ENCODE peak calls at places on chromosome 21, in six cellular contexts. P, R, M, X, T and E are unnamed samples.

GRCh38 chr21:42319368-42319767 is 4.2 kb upstream of the TFF3 start:
- DNase-seq in P (no peak), R (no peak), M (no peak), X (no peak), T (no peak), E (no peak)

GRCh38 chr21:42621166-42621827 is 32.1 kb upstream of the PDE9A start:
- DNase-seq in P (no peak), R (no peak), M (peak), X (no peak), T (peak), E (no peak)

GRCh38 chr21:44773291-44773932 is 28.2 kb downstream of the UBE2G2 start:
- DNase-seq in P (no peak), R (no peak), M (no peak), X (peak), T (no peak), E (no peak)

GRCh38 chr21:42640486-42640885 is 12.9 kb upstream of the PDE9A start:
- DNase-seq in P (no peak), R (no peak), M (no peak), X (no peak), T (peak), E (no peak)

GRCh38 chr21:41973861-41974751 is 20.3 kb upstream of the C2CD2 start:
- DNase-seq in P (peak), R (no peak), M (peak), X (no peak), T (no peak), E (no peak)

GRCh38 chr21:44448651-44449131 is 6.6 kb upstream of the LRRC3 start:
- DNase-seq in P (no peak), R (peak), M (no peak), X (no peak), T (no peak), E (no peak)

GRCh38 chr21:42187976-42188653 is 30.8 kb upstream of the ABCG1 start:
- DNase-seq in P (no peak), R (no peak), M (no peak), X (peak), T (peak), E (no peak)

GRCh38 chr21:41260428-41260827 is 56.2 kb upstream of the FAM3B start:
- DNase-seq in P (no peak), R (no peak), M (no peak), X (no peak), T (no peak), E (no peak)

GRCh38 chr21:32626633-32627196 is 14.5 kb upstream of the CFAP298 start:
- DNase-seq in P (peak), R (no peak), M (peak), X (peak), T (peak), E (peak)

GRCh38 chr21:22904385-22904784 is 1906.2 kb downstream of the NCAM2 start:
- DNase-seq in P (no peak), R (no peak), M (no peak), X (no peak), T (no peak), E (no peak)

GRCh38 chr21:46066843-46067331 is 31.0 kb upstream of the COL6A2 start:
- DNase-seq in P (peak), R (no peak), M (peak), X (peak), T (peak), E (no peak)

GRCh38 chr21:45296638-45297037 is 8.9 kb upstream of the POFUT2 start:
- DNase-seq in P (no peak), R (no peak), M (no peak), X (no peak), T (no peak), E (no peak)

GRCh38 chr21:45558044-45558721 is 15.9 kb upstream of the SLC19A1 start:
- DNase-seq in P (no peak), R (no peak), M (no peak), X (no peak), T (no peak), E (no peak)

GRCh38 chr21:14900611-14901010 is 164.2 kb downstream of the NRIP1 start:
- DNase-seq in P (peak), R (no peak), M (peak), X (peak), T (no peak), E (peak)

GRCh38 chr21:41992576-41992975 is 17.6 kb downstream of the ZBTB21 start:
- DNase-seq in P (no peak), R (no peak), M (no peak), X (no peak), T (no peak), E (no peak)

GRCh38 chr21:35254006-35254751 is 205.1 kb upstream of the RUNX1 start:
- DNase-seq in P (peak), R (no peak), M (peak), X (peak), T (peak), E (peak)

GRCh38 chr21:42781150-42781980 is 98.0 kb downstream of the WDR4 start:
- DNase-seq in P (no peak), R (peak), M (peak), X (no peak), T (no peak), E (no peak)

GRCh38 chr21:41231060-41231459 is 63.1 kb downstream of the BACE2 start:
- DNase-seq in P (no peak), R (no peak), M (no peak), X (no peak), T (no peak), E (no peak)

GRCh38 chr21:41966341-41966833 is 12.6 kb upstream of the C2CD2 start:
- DNase-seq in P (peak), R (no peak), M (no peak), X (no peak), T (no peak), E (peak)

GRCh38 chr21:23026878-23027277 is 2028.7 kb downstream of the NCAM2 start:
- DNase-seq in P (no peak), R (no peak), M (no peak), X (no peak), T (no peak), E (no peak)

GRCh38 chr21:42079939-42080787 is 9.0 kb downstream of the UMODL1 start:
- DNase-seq in P (peak), R (no peak), M (no peak), X (peak), T (peak), E (no peak)

GRCh38 chr21:42565206-42565810 is 51.7 kb downstream of the SLC37A1 start:
- DNase-seq in P (no peak), R (no peak), M (no peak), X (no peak), T (no peak), E (no peak)

GRCh38 chr21:34840693-34841092 is 171.9 kb downstream of the CLIC6 start:
- DNase-seq in P (no peak), R (no peak), M (no peak), X (no peak), T (no peak), E (no peak)

GRCh38 chr21:45277101-45278045 is 10.3 kb downstream of the POFUT2 start:
- DNase-seq in P (no peak), R (no peak), M (no peak), X (no peak), T (no peak), E (no peak)

GRCh38 chr21:44084496-44085241 is 22.5 kb upstream of the PWP2 start:
- DNase-seq in P (no peak), R (no peak), M (peak), X (no peak), T (no peak), E (no peak)

GRCh38 chr21:41631564-41632461 is 123.9 kb upstream of the TMPRSS2 start:
- DNase-seq in P (no peak), R (no peak), M (no peak), X (peak), T (peak), E (no peak)

GRCh38 chr21:34037446-34037845 is 35.9 kb upstream of the MRPS6 start:
- DNase-seq in P (peak), R (no peak), M (peak), X (peak), T (peak), E (peak)

GRCh38 chr21:28317177-28317950 is 675.3 kb downstream of the LTN1 start:
- DNase-seq in P (no peak), R (no peak), M (no peak), X (no peak), T (no peak), E (no peak)

GRCh38 chr21:27422435-27422834 is 455.5 kb upstream of the ADAMTS5 start:
- DNase-seq in P (peak), R (no peak), M (no peak), X (peak), T (no peak), E (peak)

GRCh38 chr21:32383812-32384211 is 9.0 kb downstream of the URB1 start:
- DNase-seq in P (no peak), R (no peak), M (no peak), X (no peak), T (no peak), E (no peak)

GRCh38 chr21:46141767-46142580 is 13.4 kb downstream of the FTCD start:
- DNase-seq in P (no peak), R (no peak), M (no peak), X (no peak), T (no peak), E (no peak)

GRCh38 chr21:42737969-42738590 is 84.7 kb downstream of the PDE9A start:
- DNase-seq in P (no peak), R (no peak), M (peak), X (no peak), T (peak), E (no peak)

GRCh38 chr21:34354836-34355235 is 9.0 kb upstream of the KCNE2 start:
- DNase-seq in P (no peak), R (no peak), M (no peak), X (no peak), T (no peak), E (no peak)

GRCh38 chr21:42991992-42992740 is 17.8 kb downstream of the PKNOX1 start:
- DNase-seq in P (peak), R (peak), M (peak), X (peak), T (peak), E (peak)

GRCh38 chr21:34074283-34075098 is 1.1 kb downstream of the MRPS6 start:
- DNase-seq in P (no peak), R (peak), M (no peak), X (no peak), T (no peak), E (no peak)

GRCh38 chr21:39137248-39138186 is 45.7 kb downstream of the PSMG1 start:
- DNase-seq in P (peak), R (no peak), M (peak), X (peak), T (peak), E (peak)
- TF ChIP-seq CTCF in P (peak), R (no peak), M (peak), X (no peak), T (no peak), E (peak)

DNA sequence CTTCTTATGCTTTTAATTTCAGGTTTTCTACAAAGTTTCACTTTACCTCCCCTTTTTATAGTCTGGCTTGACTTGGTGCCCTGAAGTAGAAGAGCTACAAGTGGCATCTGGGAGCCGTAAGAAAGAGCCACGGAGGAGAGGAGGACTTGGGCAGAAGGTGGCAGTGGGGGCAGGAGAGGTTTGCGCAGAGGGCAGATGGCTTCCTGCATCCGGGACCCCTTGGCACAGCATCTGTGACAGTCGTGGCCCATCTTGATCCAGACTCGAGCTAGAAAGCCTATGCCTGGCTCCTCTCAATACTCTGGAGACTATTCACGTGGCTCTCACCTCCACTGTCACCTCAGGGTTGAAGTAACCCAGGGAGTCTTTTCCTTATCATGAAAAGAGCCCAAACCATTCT is 169.1 kb downstream of the DYRK1A start:
- DNase-seq in P (no peak), R (no peak), M (no peak), X (no peak), T (no peak), E (no peak)
- TF ChIP-seq CTCF in P (no peak), R (no peak), M (no peak), X (no peak), T (no peak), E (no peak)

DNA sequence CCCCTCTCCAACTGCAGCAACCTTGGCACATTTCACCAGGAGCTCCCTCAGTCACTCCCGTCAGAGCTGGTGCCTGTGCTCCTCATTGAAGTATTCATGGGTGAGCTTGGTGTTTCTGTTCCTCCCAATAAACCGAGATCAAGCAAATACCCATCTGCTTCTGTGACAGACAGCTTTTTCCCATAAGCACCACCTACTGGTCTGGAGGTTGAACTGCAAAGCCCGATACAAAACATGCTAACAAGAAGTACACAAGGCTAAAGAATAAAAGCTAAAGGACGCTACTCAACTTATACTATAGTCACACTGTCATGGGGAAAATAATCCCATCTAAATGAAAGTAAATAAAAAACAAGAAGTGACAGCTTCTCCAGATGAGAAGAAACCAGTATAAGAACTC is 111.9 kb upstream of the C21orf91 start:
- DNase-seq in P (no peak), R (no peak), M (no peak), X (no peak), T (no peak), E (no peak)
- TF ChIP-seq CTCF in P (no peak), R (peak), M (no peak), X (peak), T (peak), E (peak)

GRCh38 chr21:25897383-25897782 is 162.6 kb downstream of the GABPA start:
- DNase-seq in P (no peak), R (no peak), M (no peak), X (no peak), T (no peak), E (no peak)

GRCh38 chr21:25891596-25891995 is 156.8 kb downstream of the GABPA start:
- DNase-seq in P (no peak), R (no peak), M (no peak), X (no peak), T (no peak), E (no peak)

GRCh38 chr21:25896657-25897056 is 161.9 kb downstream of the GABPA start:
- DNase-seq in P (no peak), R (no peak), M (no peak), X (peak), T (no peak), E (no peak)

GRCh38 chr21:25898671-25899070 is 163.9 kb downstream of the GABPA start:
- DNase-seq in P (no peak), R (no peak), M (peak), X (no peak), T (peak), E (no peak)

DNA sequence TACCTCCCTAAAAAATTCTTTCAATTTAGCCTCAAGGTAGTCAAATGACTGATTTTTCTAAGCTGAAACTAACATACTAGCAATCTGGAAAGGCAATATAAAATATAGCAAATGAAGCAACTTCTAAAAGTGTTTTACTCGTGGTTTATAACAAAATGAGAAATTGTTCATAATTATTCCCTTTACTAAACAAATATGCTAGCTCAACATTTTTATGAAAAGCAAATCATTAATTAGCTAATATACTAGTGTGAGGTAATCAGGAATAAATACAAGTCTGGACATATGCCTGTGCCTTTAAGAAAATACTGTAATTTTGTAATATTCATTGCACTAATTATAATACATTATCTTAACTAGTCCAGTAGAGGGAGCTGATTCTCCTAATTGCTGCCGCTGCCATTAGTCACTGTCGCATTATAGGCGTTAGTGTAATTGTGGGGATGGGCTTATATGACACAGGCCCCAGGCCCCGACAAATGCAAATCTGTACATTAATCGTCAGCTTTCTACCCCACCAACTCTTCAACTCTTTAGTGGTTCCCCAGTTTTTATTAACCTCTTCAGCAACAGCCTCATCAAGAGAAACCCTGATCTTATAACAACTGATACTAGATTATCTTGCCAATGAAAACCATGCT is 160.9 kb downstream of the GABPA start:
- DNase-seq in P (peak), R (no peak), M (peak), X (peak), T (peak), E (peak)
- TF ChIP-seq CTCF in P (peak), R (peak), M (peak), X (peak), T (peak), E (peak)

DNA sequence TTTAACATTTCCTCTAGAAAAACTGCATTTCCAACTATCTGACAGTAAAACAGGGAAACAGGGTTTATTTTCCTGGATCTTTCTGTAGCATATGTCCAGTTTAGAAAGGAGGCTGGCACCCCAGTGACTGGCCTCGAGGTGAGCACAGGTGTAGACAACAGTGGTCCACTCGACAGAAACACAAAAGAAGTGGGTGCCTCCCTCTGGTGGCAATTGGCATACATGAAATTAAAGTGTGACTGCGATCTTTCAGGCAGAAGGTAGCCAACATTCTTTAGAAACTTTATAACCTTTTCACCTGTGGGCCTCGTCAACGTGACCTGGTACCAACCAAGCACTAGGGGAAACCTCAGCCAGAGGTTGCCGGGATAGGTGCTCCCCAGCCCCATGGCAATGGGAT is 44.0 kb downstream of the PCP4 start:
- DNase-seq in P (no peak), R (no peak), M (no peak), X (no peak), T (no peak), E (no peak)
- TF ChIP-seq CTCF in P (no peak), R (peak), M (no peak), X (no peak), T (no peak), E (peak)

DNA sequence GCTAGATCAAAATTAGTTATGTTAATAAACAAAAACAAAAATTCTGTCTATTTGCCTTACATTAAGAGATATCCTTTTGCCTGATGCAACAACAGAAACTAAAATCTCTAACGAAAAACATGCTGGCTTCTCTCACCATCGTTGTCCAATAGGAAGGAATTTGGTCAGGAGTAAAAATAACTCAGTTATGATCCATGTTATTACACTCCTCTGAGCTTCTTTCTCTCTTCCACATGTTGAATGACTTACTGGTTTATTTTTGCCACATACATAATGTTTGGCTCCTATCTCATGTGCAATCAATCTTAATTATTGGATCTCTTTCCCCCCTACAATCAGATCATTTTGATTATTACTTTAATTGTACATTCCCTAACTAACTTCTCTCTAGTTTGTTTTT is 688.4 kb downstream of the USP25 start:
- DNase-seq in P (no peak), R (no peak), M (peak), X (peak), T (peak), E (no peak)
- TF ChIP-seq CTCF in P (no peak), R (no peak), M (no peak), X (no peak), T (no peak), E (no peak)

GRCh38 chr21:31195334-31196015 is 148.6 kb downstream of the TIAM1 start:
- DNase-seq in P (no peak), R (no peak), M (no peak), X (no peak), T (no peak), E (no peak)

GRCh38 chr21:31201144-31201543 is 142.9 kb downstream of the TIAM1 start:
- DNase-seq in P (no peak), R (no peak), M (peak), X (no peak), T (peak), E (no peak)

GRCh38 chr21:31196724-31197123 is 147.3 kb downstream of the TIAM1 start:
- DNase-seq in P (no peak), R (no peak), M (no peak), X (no peak), T (no peak), E (no peak)

GRCh38 chr21:31201548-31201947 is 142.5 kb downstream of the TIAM1 start:
- DNase-seq in P (peak), R (no peak), M (peak), X (peak), T (peak), E (no peak)

GRCh38 chr21:31198575-31198974 is 145.5 kb downstream of the TIAM1 start:
- DNase-seq in P (peak), R (no peak), M (peak), X (peak), T (peak), E (peak)
- TF ChIP-seq CTCF in P (peak), R (peak), M (peak), X (peak), T (peak), E (peak)

GRCh38 chr21:18614327-18614726 is 210.7 kb upstream of the TMPRSS15 start:
- DNase-seq in P (no peak), R (no peak), M (no peak), X (no peak), T (no peak), E (no peak)

GRCh38 chr21:18622383-18622782 is 218.8 kb upstream of the TMPRSS15 start:
- DNase-seq in P (no peak), R (no peak), M (no peak), X (no peak), T (no peak), E (no peak)

GRCh38 chr21:18620421-18620820 is 216.8 kb upstream of the TMPRSS15 start:
- DNase-seq in P (no peak), R (no peak), M (no peak), X (no peak), T (no peak), E (no peak)

GRCh38 chr21:18617291-18617690 is 213.7 kb upstream of the TMPRSS15 start:
- DNase-seq in P (no peak), R (no peak), M (no peak), X (no peak), T (no peak), E (no peak)
- TF ChIP-seq CTCF in P (no peak), R (no peak), M (no peak), X (no peak), T (no peak), E (no peak)

GRCh38 chr21:37582613-37583012 is 216.0 kb downstream of the DYRK1A start:
- DNase-seq in P (peak), R (peak), M (peak), X (peak), T (peak), E (peak)
- TF ChIP-seq CTCF in P (peak), R (peak), M (peak), X (peak), T (peak), E (peak)